ENCODE peak calls at places on chromosomes 5 and 9, in seven cellular contexts. W is PC-9, P is mucosa of descending colon, N is psoas muscle, F is fibroblast of lung, E is aorta, X is mesenchymal stem cell. Y is an unnamed sample. For H3K4me1, the result is how much of the 10 kb centered on the place peaks cover.

GRCh38 chr5:170597876-170598275 is 94.1 kb downstream of the KCNIP1 start:
- DNase-seq in F (peak), N (no peak), E (no peak), W (no peak), X (peak), P (peak), Y (no peak)

GRCh38 chr9:101479337-101480045 is 43.9 kb upstream of the ALDOB start:
- DNase-seq in F (no peak), E (no peak), P (peak), X (no peak), W (no peak), N (no peak), Y (no peak)

GRCh38 chr9:131823701-131824146 is 83.8 kb upstream of the RAPGEF1 start:
- DNase-seq in X (no peak), P (no peak), W (no peak), F (no peak), E (no peak), N (no peak), Y (no peak)

GRCh38 chr5:142981886-142982820 is 212.0 kb downstream of the ARHGAP26 start:
- DNase-seq in X (peak), E (peak), W (peak), P (peak), F (peak), N (peak), Y (peak)

GRCh38 chr9:27496134-27496504 is 28.0 kb upstream of the IFNK start:
- DNase-seq in W (no peak), P (no peak), X (no peak), N (no peak), F (no peak), E (no peak), Y (no peak)

GRCh38 chr9:127982912-127983311 is 2.1 kb upstream of the EEIG1 start:
- DNase-seq in X (no peak), E (no peak), F (no peak), P (no peak), W (no peak), N (no peak), Y (no peak)

GRCh38 chr5:161498531-161498930 is 48.0 kb downstream of the GABRB2 start:
- DNase-seq in E (no peak), P (no peak), N (no peak), W (no peak), X (no peak), F (no peak), Y (no peak)

GRCh38 chr9:12813960-12814876 is 39.4 kb downstream of the LURAP1L start:
- DNase-seq in E (peak), F (peak), X (peak), W (peak), P (peak), N (no peak), Y (peak)

GRCh38 chr5:67115804-67116203 is 80.8 kb downstream of the CD180 start:
- DNase-seq in P (no peak), W (no peak), E (no peak), F (no peak), X (no peak), N (no peak), Y (no peak)

GRCh38 chr5:59810041-59810440 is 83.5 kb downstream of the PDE4D start:
- DNase-seq in W (peak), F (peak), P (peak), N (peak), E (peak), X (peak), Y (peak)

GRCh38 chr5:146425023-146425422 is 22.1 kb upstream of the TCERG1 start:
- DNase-seq in X (no peak), E (no peak), F (no peak), W (no peak), N (no peak), P (no peak), Y (no peak)

GRCh38 chr9:121498150-121498486 is 1.5 kb downstream of the GGTA1 start:
- DNase-seq in N (no peak), F (peak), W (peak), X (peak), E (peak), P (peak), Y (no peak)

GRCh38 chr9:107807183-107807582 is 317.6 kb upstream of the KLF4 start:
- DNase-seq in P (no peak), N (no peak), X (peak), E (no peak), F (peak), W (no peak), Y (no peak)

GRCh38 chr5:76684012-76684731 is 31.8 kb upstream of the F2R start:
- DNase-seq in F (no peak), X (no peak), P (no peak), N (no peak), W (no peak), E (no peak), Y (no peak)

GRCh38 chr9:69085523-69086283 is 50.2 kb downstream of the FXN start:
- DNase-seq in X (peak), F (peak), E (no peak), P (no peak), W (no peak), N (no peak), Y (no peak)

GRCh38 chr9:91036826-91037510 is 235.3 kb downstream of the SYK start:
- DNase-seq in W (peak), X (peak), F (peak), P (peak), E (peak), N (peak), Y (peak)

GRCh38 chr5:181191526-181192336 is 13.3 kb downstream of the TRIM7 start:
- DNase-seq in X (peak), F (peak), W (peak), P (peak), N (peak), E (peak), Y (peak)

GRCh38 chr9:109989296-109989695 is 209.3 kb downstream of the PALM2AKAP2 start:
- DNase-seq in P (no peak), N (no peak), X (no peak), F (no peak), E (no peak), W (no peak), Y (no peak)

GRCh38 chr5:94544031-94544650 is 74.3 kb downstream of the KIAA0825 start:
- DNase-seq in X (peak), N (no peak), W (no peak), P (no peak), F (peak), E (no peak), Y (no peak)

GRCh38 chr5:56838409-56839039 is 23.2 kb downstream of the MAP3K1 start:
- DNase-seq in W (no peak), X (peak), P (no peak), F (peak), N (no peak), E (no peak), Y (peak)
- H3K4me1 ChIP-seq in W (under half), X (under half), P (under half), F (under half), N (under half), E (under half), Y (under half)

GRCh38 chr9:10614201-10614870 is 1.5 kb upstream of the PTPRD start:
- DNase-seq in P (no peak), W (no peak), E (no peak), F (no peak), X (no peak), N (no peak), Y (no peak)

GRCh38 chr9:10612649-10613398 is at the start of gene PTPRD:
- DNase-seq in X (peak), W (peak), F (peak), E (no peak), P (peak), N (peak), Y (peak)

GRCh38 chr9:10613413-10613812 is 611 bp upstream of the PTPRD start:
- DNase-seq in X (no peak), E (no peak), W (no peak), N (no peak), P (no peak), F (no peak), Y (no peak)
- H3K4me3 ChIP-seq in X (peak), E (peak), W (no peak), N (peak), P (no peak), F (no peak), Y (peak)

GRCh38 chr5:65029178-65029577 is 260.4 kb downstream of the CWC27 start:
- DNase-seq in E (no peak), F (no peak), N (no peak), P (no peak), W (no peak), X (no peak), Y (no peak)
- H3K4me1 ChIP-seq in E (under half), F (under half), N (under half), P (under half), W (under half), X (under half), Y (under half)

GRCh38 chr5:178360926-178361235 is 128.3 kb upstream of the PHYKPL start:
- DNase-seq in N (no peak), P (no peak), E (no peak), F (no peak), X (no peak), W (no peak), Y (no peak)

GRCh38 chr5:178361657-178362445 is 129.2 kb upstream of the PHYKPL start:
- DNase-seq in N (peak), E (peak), W (no peak), P (no peak), X (peak), F (no peak), Y (no peak)

GRCh38 chr5:178357678-178358077 is 125.1 kb upstream of the PHYKPL start:
- DNase-seq in X (no peak), F (no peak), E (no peak), N (no peak), P (no peak), W (no peak), Y (no peak)

GRCh38 chr5:178359738-178360137 is 127.1 kb upstream of the PHYKPL start:
- DNase-seq in E (peak), X (no peak), N (peak), P (no peak), F (no peak), W (no peak), Y (no peak)

DNA sequence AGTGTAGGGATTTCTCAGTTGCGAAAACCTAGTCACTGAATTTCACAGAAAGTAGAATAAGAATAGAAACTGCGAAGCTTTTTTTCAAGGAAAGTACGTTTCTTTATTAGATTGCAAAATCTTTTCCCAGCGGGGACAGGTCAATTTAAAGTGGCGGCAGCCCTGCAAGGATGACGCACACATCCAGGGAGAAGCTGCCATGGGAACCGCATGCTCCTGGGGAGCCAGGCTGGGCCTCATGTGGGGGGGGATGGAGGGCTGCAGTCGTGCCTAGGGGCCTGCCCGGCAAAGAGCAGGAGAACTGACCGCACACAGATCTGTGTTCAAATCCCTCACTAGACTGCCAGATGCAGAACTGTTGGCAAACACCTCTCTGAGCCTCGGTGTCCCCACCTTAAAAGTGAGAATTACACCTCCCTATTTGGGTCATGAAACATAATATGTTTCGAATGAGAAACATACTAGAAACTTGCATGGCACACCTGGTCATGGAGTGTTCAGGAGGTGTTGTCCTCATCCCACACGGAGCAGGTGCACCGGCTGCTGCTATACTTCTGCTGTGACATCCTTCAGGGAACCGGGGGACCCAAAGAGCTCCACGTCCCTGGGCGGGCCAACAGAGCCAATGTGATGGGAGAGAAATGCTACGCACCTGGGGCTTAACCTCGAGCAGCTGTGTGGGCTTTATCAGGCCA is 127.8 kb upstream of the PHYKPL start:
- DNase-seq in E (peak), P (no peak), X (no peak), W (no peak), F (no peak), N (peak), Y (no peak)
- H3K4me3 ChIP-seq in E (no peak), P (no peak), X (no peak), W (no peak), F (no peak), N (no peak), Y (no peak)

DNA sequence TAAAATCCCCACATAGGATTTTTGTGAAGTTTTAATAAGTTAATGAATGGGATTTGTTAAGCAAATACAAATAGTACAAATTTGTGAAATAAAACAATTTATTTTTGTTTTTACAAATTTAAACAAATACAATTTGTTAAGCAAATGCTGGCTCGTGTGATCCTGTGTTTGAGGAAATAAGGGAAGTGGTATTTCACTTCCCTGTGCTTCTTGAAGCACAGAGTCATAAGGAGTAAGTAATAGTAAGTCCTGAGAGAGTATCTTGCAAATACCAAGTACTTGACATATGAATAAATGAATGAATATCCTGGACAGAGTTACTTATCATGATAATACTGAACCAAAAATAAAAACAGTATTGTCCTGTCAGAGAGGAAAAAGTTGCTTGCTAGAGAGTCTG is 9.1 kb downstream of the SMIM3 start:
- DNase-seq in N (no peak), F (peak), P (no peak), W (no peak), E (no peak), X (no peak), Y (no peak)
- H3K4me1 ChIP-seq in N (under half), F (under half), P (under half), W (under half), E (under half), X (under half), Y (under half)

GRCh38 chr5:134070979-134071849 is 43.3 kb upstream of the TCF7 start:
- DNase-seq in W (peak), E (no peak), F (no peak), N (no peak), P (peak), X (no peak), Y (peak)
- H3K4me3 ChIP-seq in W (peak), E (no peak), F (no peak), N (peak), P (no peak), X (peak), Y (peak)

DNA sequence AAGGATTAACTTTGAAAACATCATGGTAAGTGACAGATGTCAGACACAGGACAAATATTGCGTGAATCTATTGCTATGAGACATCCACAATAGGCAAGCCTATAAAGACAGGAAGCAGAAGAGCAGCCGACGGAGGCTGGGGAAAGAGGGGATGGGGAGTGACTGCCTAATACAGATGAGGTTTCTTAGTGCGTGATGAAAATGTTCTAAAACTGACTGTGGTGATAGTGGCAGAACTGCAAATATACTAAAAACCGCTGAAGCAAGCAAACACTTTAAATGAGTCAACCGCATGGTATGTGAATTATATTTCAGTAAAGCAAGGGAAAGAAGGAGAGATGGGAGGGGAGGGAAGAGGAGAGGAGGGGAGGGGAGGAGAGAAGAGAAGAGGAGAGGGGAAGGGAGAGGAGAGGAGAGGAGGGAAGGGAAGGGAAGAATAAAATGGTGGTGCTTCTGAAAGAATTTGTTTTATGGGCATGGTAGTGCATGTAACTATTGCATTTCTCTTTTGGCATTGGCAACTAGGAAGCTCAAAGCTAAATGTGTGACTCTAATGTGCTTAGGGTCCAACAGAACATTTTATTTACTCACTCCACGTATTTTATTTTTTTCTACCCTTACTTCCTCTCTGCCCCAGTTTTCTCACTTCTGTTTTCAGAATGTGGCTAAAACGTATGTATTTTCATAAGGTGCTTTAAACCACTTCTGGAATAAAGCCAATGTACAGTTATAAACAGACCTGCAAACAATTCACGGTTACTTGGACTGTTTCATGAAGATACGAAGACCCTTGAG is 21.3 kb downstream of the AKNA start:
- DNase-seq in F (peak), X (peak), N (no peak), W (no peak), E (no peak), P (no peak), Y (no peak)
- H3K4me1 ChIP-seq in F (under half), X (under half), N (under half), W (under half), E (under half), P (under half), Y (under half)

GRCh38 chr9:78707481-78707977 is 410.6 kb downstream of the PSAT1 start:
- DNase-seq in F (peak), P (no peak), N (no peak), X (peak), W (no peak), E (no peak), Y (no peak)

DNA sequence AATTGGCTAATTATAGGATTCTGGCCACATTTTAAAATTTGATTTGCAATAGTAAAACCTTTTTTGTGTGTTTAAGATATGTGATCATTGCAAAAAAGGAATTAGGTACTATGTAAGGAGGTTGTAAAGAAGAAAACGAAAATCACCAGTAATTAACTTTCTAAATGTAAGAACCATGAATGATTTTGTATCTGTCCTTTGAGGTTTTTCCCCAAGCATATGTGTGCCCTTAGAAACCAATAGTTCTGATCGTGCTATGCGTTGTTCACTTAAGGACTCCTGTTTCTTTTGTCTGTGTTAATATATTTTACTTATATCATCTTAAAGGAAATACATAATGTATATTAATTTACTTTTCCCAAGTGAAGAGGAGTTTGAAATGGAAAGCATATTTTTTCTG is 410.2 kb downstream of the PSAT1 start:
- DNase-seq in X (no peak), E (no peak), W (no peak), N (no peak), F (no peak), P (no peak), Y (no peak)
- H3K4me3 ChIP-seq in X (no peak), E (no peak), W (no peak), N (no peak), F (no peak), P (no peak), Y (no peak)

DNA sequence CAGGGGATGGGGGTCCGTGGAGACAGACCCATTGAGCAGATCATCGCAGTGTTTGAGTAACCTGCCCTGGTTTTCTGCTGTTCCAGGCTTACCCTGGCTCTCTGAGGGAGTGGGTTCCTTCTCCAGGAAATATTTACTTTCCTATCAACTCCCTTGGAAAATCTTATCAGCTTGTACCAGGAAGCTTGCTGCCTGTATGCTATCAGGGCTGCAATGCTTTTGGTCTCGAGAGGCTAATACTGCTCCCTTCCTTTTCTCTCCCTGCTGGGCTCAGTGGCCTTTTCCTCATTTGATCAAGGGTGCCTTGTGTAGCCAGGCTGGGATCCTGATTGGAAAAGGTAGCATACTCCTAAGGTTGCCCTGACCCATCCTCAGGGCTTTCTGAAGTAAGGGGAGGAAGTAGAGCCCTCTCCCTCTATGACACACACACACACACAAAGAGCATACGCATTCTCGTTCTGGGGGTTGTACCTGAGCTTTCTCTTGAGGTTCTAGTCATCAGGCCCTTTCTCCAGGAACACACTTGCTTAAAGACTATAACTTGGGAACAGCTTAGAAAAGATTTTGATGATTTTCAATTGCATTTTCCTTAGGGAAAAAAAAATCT is 41.6 kb downstream of the CYSTM1 start:
- DNase-seq in E (no peak), P (peak), F (no peak), N (no peak), W (no peak), X (no peak), Y (no peak)
- H3K4me1 ChIP-seq in E (under half), P (under half), F (under half), N (half or more), W (under half), X (under half), Y (under half)